ENCODE peak calls at places on chromosomes 16 and 17, in six cellular contexts. M is upper lobe of right lung, R is heart right ventricle, N is hepatocyte, P is AG10803, X is fibroblast of lung. K is an unnamed sample.
A peak's percentile ranks its signal among the peaks of the same experiment; 100 is the strongest.

GRCh38 chr16:51701025-51701424 is 550.0 kb upstream of the SALL1 start:
- DNase-seq in M (no peak), R (no peak), N (no peak), P (no peak), X (no peak), K (peak; percentile 17)

GRCh38 chr17:56434610-56435009 is 158.9 kb upstream of the NOG start:
- DNase-seq in M (no peak), R (no peak), N (no peak), P (peak; percentile 61), X (no peak), K (no peak)

GRCh38 chr17:46873941-46874645 is 22.7 kb downstream of the WNT9B start:
- DNase-seq in M (no peak), R (no peak), N (no peak), P (no peak), X (no peak), K (no peak)

GRCh38 chr17:259341-259976 is 78.0 kb upstream of the DOC2B start:
- DNase-seq in M (peak; percentile 43), R (no peak), N (no peak), P (no peak), X (no peak), K (no peak)

GRCh38 chr17:28946239-28946638 is 5.1 kb downstream of the PHF12 start:
- DNase-seq in M (no peak), R (no peak), N (no peak), P (peak; percentile 76), X (peak; percentile 90), K (peak; percentile 30)

GRCh38 chr17:42979511-42980273 is at the start of gene PTGES3L:
- DNase-seq in M (no peak), R (peak; percentile 51), N (peak; percentile 71), P (no peak), X (peak; percentile 63), K (peak; percentile 38)

GRCh38 chr16:53817117-53817516 is 113.2 kb downstream of the FTO start:
- DNase-seq in M (no peak), R (no peak), N (peak; percentile 39), P (peak; percentile 96), X (peak; percentile 98), K (peak; percentile 89)

GRCh38 chr16:54034684-54035083 is 251.9 kb downstream of the IRX3 start:
- DNase-seq in M (no peak), R (no peak), N (no peak), P (no peak), X (no peak), K (peak; percentile 44)

GRCh38 chr16:11510178-11510973 is 76.3 kb downstream of the LITAF start:
- DNase-seq in M (no peak), R (no peak), N (no peak), P (no peak), X (no peak), K (no peak)

GRCh38 chr17:21549107-21549687 is 143.1 kb upstream of the KCNJ18 start:
- DNase-seq in M (no peak), R (no peak), N (no peak), P (peak; percentile 63), X (peak; percentile 73), K (peak; percentile 47)

GRCh38 chr16:73082608-73083007 is 34.7 kb upstream of the ZFHX3 start:
- DNase-seq in M (no peak), R (no peak), N (peak; percentile 52), P (peak; percentile 98), X (peak; percentile 91), K (peak; percentile 92)

GRCh38 chr16:27267037-27267677 is 1.4 kb downstream of the NSMCE1 start:
- DNase-seq in M (no peak), R (no peak), N (no peak), P (no peak), X (no peak), K (no peak)

GRCh38 chr16:50040028-50040427 is 15.0 kb downstream of the CNEP1R1 start:
- DNase-seq in M (no peak), R (no peak), N (no peak), P (no peak), X (no peak), K (no peak)

GRCh38 chr16:17396762-17397498 is 73.8 kb downstream of the XYLT1 start:
- DNase-seq in M (no peak), R (no peak), N (peak; percentile 79), P (peak; percentile 35), X (peak; percentile 51), K (peak; percentile 6)

GRCh38 chr17:80478487-80479245 is 2.3 kb upstream of the NPTX1 start:
- DNase-seq in M (no peak), R (no peak), N (no peak), P (no peak), X (no peak), K (no peak)

DNA sequence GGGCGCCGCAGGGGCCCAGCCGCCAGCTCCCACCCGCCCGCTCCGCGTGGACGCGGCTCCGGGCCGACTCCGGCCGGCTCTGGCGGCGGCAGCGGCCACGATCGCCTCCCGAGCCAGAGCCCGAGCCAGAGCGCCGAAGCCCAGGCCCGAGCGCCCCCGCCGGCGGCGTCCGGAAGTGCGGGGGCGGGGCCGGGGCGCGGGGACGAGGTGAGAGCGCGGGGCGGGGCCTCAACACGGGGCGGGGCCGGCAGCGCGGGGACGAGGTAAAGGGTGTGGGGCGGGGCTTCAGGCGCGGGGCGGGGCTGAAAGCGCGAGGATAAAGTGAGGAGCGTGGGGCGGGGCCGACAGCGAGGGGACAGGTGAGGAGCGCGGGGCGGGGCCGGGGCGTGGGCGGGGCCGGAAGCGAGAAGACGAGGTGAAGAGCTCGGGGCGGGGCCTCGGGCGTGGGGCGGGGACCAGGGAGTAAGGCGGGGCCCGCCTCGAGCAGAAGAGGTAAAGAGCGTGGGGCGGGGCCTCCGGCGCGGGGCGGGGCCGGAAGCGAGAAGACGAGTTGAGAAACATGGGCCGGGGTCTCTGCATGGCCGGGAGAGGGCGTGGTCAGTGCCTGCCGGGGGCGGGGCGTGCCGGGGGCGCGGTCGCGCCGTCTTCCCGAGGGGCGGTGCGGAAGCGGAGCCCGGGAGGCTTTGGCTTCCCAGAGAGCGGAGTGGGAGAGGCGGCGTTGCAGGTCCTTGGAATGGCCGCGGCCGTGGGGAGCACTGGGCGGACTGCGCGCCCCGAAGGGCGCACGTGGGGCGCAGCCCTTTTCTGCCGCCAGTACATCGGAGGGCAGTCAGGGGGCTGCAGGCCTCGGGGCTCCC is at the start of gene AXIN1:
- DNase-seq in M (peak; percentile 100), R (peak; percentile 99), N (peak; percentile 100), P (peak; percentile 89), X (peak; percentile 87), K (peak; percentile 99)
- TF ChIP-seq CTCF in M (peak; percentile 27), R (peak; percentile 38), N (peak; percentile 59), P (no peak), X (peak; percentile 20), K (peak; percentile 50)

DNA sequence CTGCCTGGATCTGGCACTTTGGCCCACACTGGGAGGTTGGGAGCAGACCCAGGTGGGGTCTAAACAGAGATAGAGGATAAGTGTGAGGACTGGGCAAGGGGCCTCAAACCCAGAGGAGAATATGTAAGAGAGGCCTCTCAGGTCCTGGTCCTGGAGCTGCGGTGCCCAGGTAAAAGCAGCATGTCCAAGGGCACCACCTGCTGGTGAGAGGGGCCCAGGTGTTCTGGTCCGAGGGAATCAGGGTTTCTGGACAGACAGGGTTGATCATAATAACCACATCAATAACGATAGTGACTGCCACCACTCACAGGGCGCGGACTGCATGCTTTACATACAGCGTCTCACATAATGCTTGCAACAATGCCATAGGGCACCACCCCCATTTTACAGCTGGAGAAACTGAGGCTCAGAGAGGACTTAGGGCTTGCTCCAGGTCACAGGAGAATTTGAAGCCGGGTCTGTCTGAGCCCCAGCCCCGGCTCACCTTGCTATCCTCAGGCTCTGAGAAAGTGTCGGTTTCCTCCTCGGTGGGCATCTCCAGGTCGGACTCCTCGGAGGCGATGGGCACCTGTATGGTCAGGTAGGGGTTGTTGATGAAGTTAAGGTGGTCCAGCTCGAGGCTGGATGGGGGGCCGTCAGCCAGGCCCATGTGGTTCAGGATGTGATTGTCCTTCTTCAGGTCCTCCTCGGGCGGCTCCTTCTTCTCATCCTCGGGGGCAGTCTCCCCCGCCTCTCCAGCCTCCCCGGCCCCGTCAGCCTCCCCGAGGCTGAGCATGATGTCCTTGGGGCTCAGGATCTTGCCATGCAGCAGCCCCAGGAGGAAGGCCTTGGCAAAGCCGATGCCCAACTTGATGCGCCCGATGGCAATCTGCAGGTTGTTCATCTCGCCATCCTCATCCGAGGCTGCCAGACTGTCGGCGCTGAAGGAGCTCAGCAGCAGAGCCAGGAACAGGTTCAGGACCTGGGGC is 19.1 kb upstream of the CD79B start:
- DNase-seq in M (no peak), R (no peak), N (peak; percentile 69), P (no peak), X (no peak), K (peak; percentile 60)
- TF ChIP-seq CTCF in M (peak; percentile 37), R (peak; percentile 29), N (peak; percentile 51), P (no peak), X (no peak), K (peak; percentile 41)

GRCh38 chr16:83966153-83966696 is 1.8 kb upstream of the NECAB2 start:
- DNase-seq in M (no peak), R (no peak), N (no peak), P (no peak), X (no peak), K (no peak)

GRCh38 chr16:83967091-83967490 is 953 bp upstream of the NECAB2 start:
- DNase-seq in M (no peak), R (no peak), N (no peak), P (no peak), X (no peak), K (no peak)

GRCh38 chr16:83968891-83969672 is 1.0 kb downstream of the NECAB2 start:
- DNase-seq in M (no peak), R (no peak), N (no peak), P (no peak), X (no peak), K (no peak)

GRCh38 chr16:83968483-83968865 is 430 bp downstream of the NECAB2 start:
- DNase-seq in M (no peak), R (no peak), N (peak; percentile 38), P (no peak), X (no peak), K (no peak)

DNA sequence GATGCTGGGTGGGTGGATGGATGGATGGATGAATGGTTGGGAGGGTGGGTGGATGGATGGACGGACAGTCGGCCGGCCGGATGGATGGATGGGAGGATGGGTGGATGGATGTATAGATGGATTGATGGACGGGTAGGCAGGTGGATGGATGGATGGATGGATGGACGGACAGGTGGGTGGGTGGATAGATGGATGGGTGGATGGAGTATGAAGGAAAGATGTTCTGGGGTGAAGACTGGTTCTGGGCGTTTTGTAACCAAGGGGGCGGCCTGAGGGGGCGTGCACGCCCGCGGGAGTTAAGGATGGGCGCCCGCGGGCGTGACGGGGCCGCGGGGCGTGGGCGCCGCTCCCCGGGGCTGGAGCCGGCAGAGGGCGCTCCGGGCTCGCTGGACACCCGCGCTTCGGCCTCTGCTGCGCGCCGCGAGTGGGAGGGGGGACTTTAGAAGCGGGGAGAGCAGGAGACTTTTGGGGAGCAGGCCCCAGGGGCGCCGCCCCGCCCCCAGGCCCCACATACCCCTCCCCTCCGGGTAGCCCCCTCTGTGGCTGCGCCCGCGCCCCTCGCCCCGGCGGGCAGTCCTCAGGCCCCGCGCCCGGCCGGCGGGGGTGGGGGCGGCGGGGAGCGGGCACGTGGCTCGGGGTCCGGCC is at the start of gene NECAB2:
- DNase-seq in M (no peak), R (peak; percentile 62), N (peak; percentile 71), P (peak; percentile 12), X (peak; percentile 20), K (peak; percentile 23)
- TF ChIP-seq CTCF in M (peak; percentile 56), R (peak; percentile 50), N (peak; percentile 62), P (peak; percentile 41), X (peak; percentile 40), K (peak; percentile 86)

GRCh38 chr16:76656951-76657498 is 379.8 kb downstream of the CNTNAP4 start:
- DNase-seq in M (no peak), R (no peak), N (no peak), P (no peak), X (no peak), K (no peak)

GRCh38 chr16:76650579-76650978 is 373.4 kb downstream of the CNTNAP4 start:
- DNase-seq in M (no peak), R (no peak), N (no peak), P (no peak), X (no peak), K (peak; percentile 38)

GRCh38 chr16:76654421-76654820 is 377.2 kb downstream of the CNTNAP4 start:
- DNase-seq in M (no peak), R (no peak), N (no peak), P (no peak), X (no peak), K (no peak)

GRCh38 chr16:76653390-76654026 is 376.3 kb downstream of the CNTNAP4 start:
- DNase-seq in M (no peak), R (no peak), N (peak; percentile 85), P (peak; percentile 3), X (peak; percentile 13), K (peak; percentile 79)
- TF ChIP-seq CTCF in M (peak; percentile 41), R (peak; percentile 44), N (peak; percentile 84), P (peak; percentile 28), X (no peak), K (peak; percentile 77)

K was measured in MCF 10A.